ENCODE peak calls at places on chromosomes 6 and 20, in ten cellular contexts. One of them, this sample, is unnamed.

GRCh38 chr20:42483694-42484303 is 705.9 kb downstream of the PTPRT start:
- DNase-seq in HT1080: peak
- DNase-seq in adipocyte: no peak
- DNase-seq in AG08395: no peak
- DNase-seq in activated naive CD8-positive, alpha-beta T cell treated with anti-CD3 and anti-CD28 coated beads for 36 hours: peak
- DNase-seq in cardiac septum: no peak
- DNase-seq in left lung: no peak
- DNase-seq in GM23338: peak
- DNase-seq in DMS153: no peak
- DNase-seq in NB4: peak
- DNase-seq in this sample: peak

GRCh38 chr6:103027532-103027931 is 1634.0 kb downstream of the GRIK2 start:
- DNase-seq in AG08395: no peak
- DNase-seq in adipocyte: no peak
- DNase-seq in HT1080: no peak
- DNase-seq in DMS153: no peak
- DNase-seq in activated naive CD8-positive, alpha-beta T cell treated with anti-CD3 and anti-CD28 coated beads for 36 hours: no peak
- DNase-seq in GM23338: peak
- DNase-seq in cardiac septum: no peak
- DNase-seq in NB4: no peak
- DNase-seq in left lung: no peak
- DNase-seq in this sample: no peak

GRCh38 chr6:151239603-151240035 is at the start of gene AKAP12:
- DNase-seq in GM23338: peak
- DNase-seq in adipocyte: no peak
- DNase-seq in DMS153: no peak
- DNase-seq in NB4: no peak
- DNase-seq in cardiac septum: no peak
- DNase-seq in activated naive CD8-positive, alpha-beta T cell treated with anti-CD3 and anti-CD28 coated beads for 36 hours: peak
- DNase-seq in HT1080: no peak
- DNase-seq in AG08395: peak
- DNase-seq in left lung: no peak
- DNase-seq in this sample: peak

GRCh38 chr6:135183532-135184440 is 2.7 kb downstream of the MYB start:
- DNase-seq in HT1080: peak
- DNase-seq in NB4: peak
- DNase-seq in activated naive CD8-positive, alpha-beta T cell treated with anti-CD3 and anti-CD28 coated beads for 36 hours: peak
- DNase-seq in GM23338: peak
- DNase-seq in DMS153: peak
- DNase-seq in left lung: peak
- DNase-seq in cardiac septum: no peak
- DNase-seq in AG08395: no peak
- DNase-seq in adipocyte: peak
- DNase-seq in this sample: no peak

GRCh38 chr6:116500969-116501433 is 10.4 kb upstream of the CALHM5 start:
- DNase-seq in cardiac septum: no peak
- DNase-seq in AG08395: no peak
- DNase-seq in adipocyte: peak
- DNase-seq in NB4: no peak
- DNase-seq in activated naive CD8-positive, alpha-beta T cell treated with anti-CD3 and anti-CD28 coated beads for 36 hours: no peak
- DNase-seq in HT1080: peak
- DNase-seq in DMS153: no peak
- DNase-seq in left lung: no peak
- DNase-seq in GM23338: peak
- DNase-seq in this sample: no peak

GRCh38 chr20:44211177-44212039 is 837 bp upstream of the OSER1 start:
- DNase-seq in cardiac septum: no peak
- DNase-seq in GM23338: no peak
- DNase-seq in AG08395: peak
- DNase-seq in activated naive CD8-positive, alpha-beta T cell treated with anti-CD3 and anti-CD28 coated beads for 36 hours: peak
- DNase-seq in adipocyte: peak
- DNase-seq in HT1080: peak
- DNase-seq in DMS153: no peak
- DNase-seq in NB4: peak
- DNase-seq in left lung: no peak
- DNase-seq in this sample: no peak

GRCh38 chr6:84258866-84259265 is 31.4 kb upstream of the CEP162 start:
- DNase-seq in HT1080: no peak
- DNase-seq in cardiac septum: no peak
- DNase-seq in DMS153: no peak
- DNase-seq in NB4: no peak
- DNase-seq in adipocyte: no peak
- DNase-seq in left lung: no peak
- DNase-seq in GM23338: no peak
- DNase-seq in activated naive CD8-positive, alpha-beta T cell treated with anti-CD3 and anti-CD28 coated beads for 36 hours: no peak
- DNase-seq in AG08395: no peak
- DNase-seq in this sample: no peak

GRCh38 chr20:32510601-32511357 is 74.4 kb downstream of the NOL4L start:
- DNase-seq in activated naive CD8-positive, alpha-beta T cell treated with anti-CD3 and anti-CD28 coated beads for 36 hours: peak
- DNase-seq in AG08395: no peak
- DNase-seq in adipocyte: no peak
- DNase-seq in cardiac septum: no peak
- DNase-seq in HT1080: no peak
- DNase-seq in left lung: no peak
- DNase-seq in GM23338: no peak
- DNase-seq in DMS153: no peak
- DNase-seq in NB4: no peak
- DNase-seq in this sample: no peak

GRCh38 chr6:27066381-27066780 is 181.1 kb upstream of the PRSS16 start:
- DNase-seq in GM23338: peak
- DNase-seq in AG08395: no peak
- DNase-seq in left lung: no peak
- DNase-seq in DMS153: no peak
- DNase-seq in NB4: no peak
- DNase-seq in activated naive CD8-positive, alpha-beta T cell treated with anti-CD3 and anti-CD28 coated beads for 36 hours: no peak
- DNase-seq in cardiac septum: no peak
- DNase-seq in adipocyte: no peak
- DNase-seq in HT1080: no peak
- DNase-seq in this sample: no peak

GRCh38 chr20:23268792-23269354 is 81.7 kb upstream of the NXT1 start:
- DNase-seq in GM23338: no peak
- DNase-seq in AG08395: no peak
- DNase-seq in activated naive CD8-positive, alpha-beta T cell treated with anti-CD3 and anti-CD28 coated beads for 36 hours: no peak
- DNase-seq in NB4: no peak
- DNase-seq in HT1080: no peak
- DNase-seq in cardiac septum: peak
- DNase-seq in adipocyte: no peak
- DNase-seq in left lung: no peak
- DNase-seq in DMS153: no peak
- DNase-seq in this sample: no peak

GRCh38 chr6:136471372-136471771 is 78.8 kb downstream of the MAP7 start:
- DNase-seq in NB4: peak
- DNase-seq in HT1080: no peak
- DNase-seq in DMS153: no peak
- DNase-seq in activated naive CD8-positive, alpha-beta T cell treated with anti-CD3 and anti-CD28 coated beads for 36 hours: no peak
- DNase-seq in adipocyte: peak
- DNase-seq in cardiac septum: no peak
- DNase-seq in AG08395: no peak
- DNase-seq in GM23338: peak
- DNase-seq in left lung: no peak
- DNase-seq in this sample: no peak

GRCh38 chr20:31720486-31721407 is 1.9 kb downstream of the BCL2L1 start:
- DNase-seq in GM23338: peak
- DNase-seq in adipocyte: peak
- DNase-seq in cardiac septum: no peak
- DNase-seq in AG08395: no peak
- DNase-seq in DMS153: no peak
- DNase-seq in HT1080: no peak
- DNase-seq in NB4: no peak
- DNase-seq in left lung: no peak
- DNase-seq in activated naive CD8-positive, alpha-beta T cell treated with anti-CD3 and anti-CD28 coated beads for 36 hours: peak
- DNase-seq in this sample: no peak

GRCh38 chr6:35568967-35569606 is 56.4 kb upstream of the TULP1 start:
- DNase-seq in activated naive CD8-positive, alpha-beta T cell treated with anti-CD3 and anti-CD28 coated beads for 36 hours: peak
- DNase-seq in NB4: peak
- DNase-seq in DMS153: no peak
- DNase-seq in cardiac septum: no peak
- DNase-seq in GM23338: peak
- DNase-seq in HT1080: peak
- DNase-seq in adipocyte: no peak
- DNase-seq in left lung: no peak
- DNase-seq in AG08395: peak
- DNase-seq in this sample: peak

GRCh38 chr20:12040261-12040660 is 122.6 kb downstream of the BTBD3 start:
- DNase-seq in cardiac septum: no peak
- DNase-seq in activated naive CD8-positive, alpha-beta T cell treated with anti-CD3 and anti-CD28 coated beads for 36 hours: no peak
- DNase-seq in DMS153: peak
- DNase-seq in AG08395: no peak
- DNase-seq in GM23338: no peak
- DNase-seq in HT1080: no peak
- DNase-seq in adipocyte: no peak
- DNase-seq in NB4: no peak
- DNase-seq in left lung: no peak
- DNase-seq in this sample: no peak

GRCh38 chr20:45958593-45958992 is 13.4 kb downstream of the ZNF335 start:
- DNase-seq in DMS153: no peak
- DNase-seq in HT1080: no peak
- DNase-seq in GM23338: no peak
- DNase-seq in AG08395: no peak
- DNase-seq in NB4: no peak
- DNase-seq in left lung: no peak
- DNase-seq in cardiac septum: no peak
- DNase-seq in adipocyte: no peak
- DNase-seq in activated naive CD8-positive, alpha-beta T cell treated with anti-CD3 and anti-CD28 coated beads for 36 hours: no peak
- DNase-seq in this sample: no peak

GRCh38 chr6:169587992-169588391 is 113.8 kb downstream of the WDR27 start:
- DNase-seq in left lung: no peak
- DNase-seq in activated naive CD8-positive, alpha-beta T cell treated with anti-CD3 and anti-CD28 coated beads for 36 hours: no peak
- DNase-seq in adipocyte: peak
- DNase-seq in DMS153: no peak
- DNase-seq in NB4: no peak
- DNase-seq in HT1080: no peak
- DNase-seq in cardiac septum: no peak
- DNase-seq in GM23338: no peak
- DNase-seq in AG08395: no peak
- DNase-seq in this sample: no peak

GRCh38 chr6:84854801-84855400 is 90.5 kb upstream of the TBX18 start:
- DNase-seq in NB4: no peak
- DNase-seq in HT1080: no peak
- DNase-seq in adipocyte: no peak
- DNase-seq in activated naive CD8-positive, alpha-beta T cell treated with anti-CD3 and anti-CD28 coated beads for 36 hours: no peak
- DNase-seq in GM23338: no peak
- DNase-seq in AG08395: no peak
- DNase-seq in DMS153: no peak
- DNase-seq in cardiac septum: no peak
- DNase-seq in left lung: no peak
- DNase-seq in this sample: no peak

GRCh38 chr20:24485981-24486380 is 16.6 kb downstream of the SYNDIG1 start:
- DNase-seq in activated naive CD8-positive, alpha-beta T cell treated with anti-CD3 and anti-CD28 coated beads for 36 hours: no peak
- DNase-seq in cardiac septum: peak
- DNase-seq in left lung: no peak
- DNase-seq in DMS153: no peak
- DNase-seq in AG08395: no peak
- DNase-seq in adipocyte: no peak
- DNase-seq in HT1080: no peak
- DNase-seq in NB4: no peak
- DNase-seq in GM23338: no peak
- DNase-seq in this sample: no peak

GRCh38 chr6:19465760-19466159 is 371.4 kb upstream of the ID4 start:
- DNase-seq in DMS153: peak
- DNase-seq in adipocyte: peak
- DNase-seq in cardiac septum: no peak
- DNase-seq in left lung: no peak
- DNase-seq in AG08395: peak
- DNase-seq in GM23338: no peak
- DNase-seq in activated naive CD8-positive, alpha-beta T cell treated with anti-CD3 and anti-CD28 coated beads for 36 hours: no peak
- DNase-seq in HT1080: no peak
- DNase-seq in NB4: no peak
- DNase-seq in this sample: no peak

GRCh38 chr6:144725731-144726522 is 440.8 kb downstream of the UTRN start:
- DNase-seq in HT1080: no peak
- DNase-seq in adipocyte: no peak
- DNase-seq in activated naive CD8-positive, alpha-beta T cell treated with anti-CD3 and anti-CD28 coated beads for 36 hours: peak
- DNase-seq in cardiac septum: no peak
- DNase-seq in GM23338: peak
- DNase-seq in DMS153: no peak
- DNase-seq in left lung: no peak
- DNase-seq in NB4: peak
- DNase-seq in AG08395: no peak
- DNase-seq in this sample: peak

GRCh38 chr6:109082178-109082577 is 12.5 kb downstream of the SESN1 start:
- DNase-seq in HT1080: peak
- DNase-seq in NB4: peak
- DNase-seq in AG08395: peak
- DNase-seq in activated naive CD8-positive, alpha-beta T cell treated with anti-CD3 and anti-CD28 coated beads for 36 hours: no peak
- DNase-seq in DMS153: no peak
- DNase-seq in left lung: no peak
- DNase-seq in adipocyte: no peak
- DNase-seq in cardiac septum: no peak
- DNase-seq in GM23338: peak
- DNase-seq in this sample: no peak

GRCh38 chr20:32289661-32290431 is 12.4 kb downstream of the KIF3B start:
- DNase-seq in DMS153: no peak
- DNase-seq in NB4: no peak
- DNase-seq in cardiac septum: no peak
- DNase-seq in adipocyte: no peak
- DNase-seq in AG08395: no peak
- DNase-seq in GM23338: no peak
- DNase-seq in activated naive CD8-positive, alpha-beta T cell treated with anti-CD3 and anti-CD28 coated beads for 36 hours: no peak
- DNase-seq in left lung: no peak
- DNase-seq in HT1080: no peak
- DNase-seq in this sample: peak

GRCh38 chr20:17823382-17824144 is 123.8 kb downstream of the BANF2 start:
- DNase-seq in left lung: no peak
- DNase-seq in DMS153: no peak
- DNase-seq in NB4: no peak
- DNase-seq in HT1080: no peak
- DNase-seq in AG08395: no peak
- DNase-seq in cardiac septum: peak
- DNase-seq in GM23338: peak
- DNase-seq in adipocyte: no peak
- DNase-seq in activated naive CD8-positive, alpha-beta T cell treated with anti-CD3 and anti-CD28 coated beads for 36 hours: no peak
- DNase-seq in this sample: no peak

GRCh38 chr6:108699290-108700041 is 138.7 kb downstream of the FOXO3 start:
- DNase-seq in AG08395: no peak
- DNase-seq in left lung: no peak
- DNase-seq in DMS153: peak
- DNase-seq in activated naive CD8-positive, alpha-beta T cell treated with anti-CD3 and anti-CD28 coated beads for 36 hours: no peak
- DNase-seq in adipocyte: no peak
- DNase-seq in NB4: no peak
- DNase-seq in GM23338: no peak
- DNase-seq in cardiac septum: no peak
- DNase-seq in HT1080: no peak
- DNase-seq in this sample: no peak

GRCh38 chr6:82246370-82246769 is 1.2 kb downstream of the IBTK start:
- DNase-seq in HT1080: no peak
- DNase-seq in DMS153: no peak
- DNase-seq in left lung: no peak
- DNase-seq in AG08395: no peak
- DNase-seq in cardiac septum: no peak
- DNase-seq in GM23338: no peak
- DNase-seq in adipocyte: no peak
- DNase-seq in activated naive CD8-positive, alpha-beta T cell treated with anti-CD3 and anti-CD28 coated beads for 36 hours: no peak
- DNase-seq in NB4: no peak
- DNase-seq in this sample: no peak

GRCh38 chr6:114304304-114304887 is 38.4 kb downstream of the HS3ST5 start:
- DNase-seq in HT1080: peak
- DNase-seq in left lung: no peak
- DNase-seq in DMS153: no peak
- DNase-seq in cardiac septum: no peak
- DNase-seq in NB4: peak
- DNase-seq in activated naive CD8-positive, alpha-beta T cell treated with anti-CD3 and anti-CD28 coated beads for 36 hours: no peak
- DNase-seq in AG08395: peak
- DNase-seq in GM23338: peak
- DNase-seq in adipocyte: peak
- DNase-seq in this sample: no peak

GRCh38 chr6:79640146-79641111 is 9.3 kb downstream of the SH3BGRL2 start:
- DNase-seq in AG08395: no peak
- DNase-seq in activated naive CD8-positive, alpha-beta T cell treated with anti-CD3 and anti-CD28 coated beads for 36 hours: no peak
- DNase-seq in GM23338: no peak
- DNase-seq in HT1080: no peak
- DNase-seq in DMS153: peak
- DNase-seq in adipocyte: no peak
- DNase-seq in NB4: no peak
- DNase-seq in cardiac septum: no peak
- DNase-seq in left lung: no peak
- DNase-seq in this sample: no peak

GRCh38 chr6:166769648-166770047 is 142.6 kb upstream of the RPS6KA2 start:
- DNase-seq in HT1080: no peak
- DNase-seq in activated naive CD8-positive, alpha-beta T cell treated with anti-CD3 and anti-CD28 coated beads for 36 hours: no peak
- DNase-seq in AG08395: no peak
- DNase-seq in NB4: no peak
- DNase-seq in adipocyte: no peak
- DNase-seq in GM23338: no peak
- DNase-seq in DMS153: no peak
- DNase-seq in left lung: no peak
- DNase-seq in cardiac septum: peak
- DNase-seq in this sample: no peak